ENCODE peak calls at places on chromosomes 3 and 15, in nine cellular contexts. L is spleen; X is IMR-90; Z is testis; E is mammary epithelial cell; Q is effector memory CD4-positive, alpha-beta T cell; N is keratinocyte; D is cardiac muscle cell; B is tibial nerve. P is an unnamed sample.

GRCh38 chr15:85788796-85789495 is 5.8 kb downstream of the KLHL25 start:
- DNase-seq in L (no peak), X (no peak), Z (no peak), E (no peak), Q (no peak), N (no peak), D (no peak), B (no peak), P (no peak)

GRCh38 chr3:98577178-98577895 is 16.1 kb downstream of the CPOX start:
- DNase-seq in L (no peak), X (peak; percentile 67), Z (no peak), E (peak; percentile 75), Q (no peak), N (peak; percentile 28), D (no peak), B (no peak), P (no peak)

GRCh38 chr3:138187296-138188012 is at the start of gene ARMC8:
- DNase-seq in L (peak; percentile 91), X (no peak), Z (peak; percentile 61), E (peak; percentile 56), Q (no peak), N (no peak), D (peak; percentile 76), B (peak; percentile 22), P (peak; percentile 76)

GRCh38 chr3:73137736-73138403 is 76.4 kb downstream of the EBLN2 start:
- DNase-seq in L (no peak), X (no peak), Z (no peak), E (no peak), Q (no peak), N (no peak), D (no peak), B (no peak), P (no peak)

GRCh38 chr3:116444099-116444700 is 1.1 kb downstream of the LSAMP start:
- DNase-seq in L (no peak), X (peak; percentile 5), Z (no peak), E (no peak), Q (no peak), N (no peak), D (no peak), B (no peak), P (no peak)

GRCh38 chr3:46908294-46908985 is 30.9 kb downstream of the PTH1R start:
- DNase-seq in L (peak; percentile 55), X (peak; percentile 66), Z (no peak), E (no peak), Q (no peak), N (no peak), D (no peak), B (peak; percentile 63), P (no peak)

GRCh38 chr15:53588773-53589172 is 170.7 kb downstream of the WDR72 start:
- DNase-seq in L (no peak), X (no peak), Z (no peak), E (peak; percentile 42), Q (no peak), N (no peak), D (no peak), B (no peak), P (no peak)

GRCh38 chr3:10019326-10019725 is 6.9 kb upstream of the FANCD2 start:
- DNase-seq in L (no peak), X (no peak), Z (no peak), E (no peak), Q (no peak), N (no peak), D (no peak), B (no peak), P (no peak)

DNA sequence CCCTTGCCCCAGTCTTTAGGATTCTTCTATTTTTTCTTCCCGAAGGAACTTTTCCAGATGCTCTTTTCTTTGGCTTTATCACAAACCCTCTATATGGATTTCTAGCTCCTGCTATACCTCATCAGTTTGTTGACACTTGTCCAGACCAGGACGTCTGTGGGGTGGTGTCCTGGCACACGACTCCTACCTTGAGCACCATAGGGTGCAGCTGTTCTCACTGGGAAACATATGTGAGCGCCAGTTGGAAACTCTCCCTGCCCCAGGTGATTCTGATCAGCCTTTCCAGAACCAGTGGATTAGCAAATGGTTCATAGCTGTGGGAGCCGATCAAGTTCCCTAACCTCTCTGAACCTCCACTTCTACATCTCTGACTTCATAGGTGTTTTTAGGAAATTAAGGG is 40.6 kb upstream of the USP3 start:
- DNase-seq in L (no peak), X (no peak), Z (no peak), E (no peak), Q (no peak), N (no peak), D (no peak), B (no peak), P (no peak)
- H3K27ac ChIP-seq in L (no peak overlapping the region), X (no peak overlapping the region), Z (no peak overlapping the region), E (no peak overlapping the region), Q (no peak overlapping the region), N (no peak overlapping the region), D (no peak overlapping the region), B (no peak overlapping the region), P (no peak overlapping the region)

GRCh38 chr3:125144653-125145314 is 67.8 kb downstream of the SLC12A8 start:
- DNase-seq in L (no peak), X (no peak), Z (no peak), E (no peak), Q (no peak), N (no peak), D (no peak), B (no peak), P (no peak)

GRCh38 chr3:125141596-125142417 is 70.7 kb downstream of the SLC12A8 start:
- DNase-seq in L (peak; percentile 95), X (no peak), Z (peak; percentile 82), E (no peak), Q (peak; percentile 20), N (no peak), D (peak; percentile 33), B (no peak), P (no peak)

GRCh38 chr3:125142418-125142778 is 70.2 kb downstream of the SLC12A8 start:
- DNase-seq in L (no peak), X (no peak), Z (no peak), E (no peak), Q (no peak), N (no peak), D (no peak), B (no peak), P (no peak)

GRCh38 chr3:125143982-125144652 is 68.4 kb downstream of the SLC12A8 start:
- DNase-seq in L (no peak), X (no peak), Z (no peak), E (no peak), Q (no peak), N (no peak), D (peak; percentile 49), B (no peak), P (peak; percentile 67)

GRCh38 chr3:125143538-125143937 is 69.0 kb downstream of the SLC12A8 start:
- DNase-seq in L (no peak), X (no peak), Z (no peak), E (no peak), Q (no peak), N (no peak), D (no peak), B (no peak), P (no peak)
- H3K4me1 ChIP-seq in L (peaks cover 52% of the 10 kb centered on the region), X (peaks cover 22% of the 10 kb centered on the region), Z (peaks cover 38% of the 10 kb centered on the region), E (peaks cover 19% of the 10 kb centered on the region), Q (peaks cover 15% of the 10 kb centered on the region), N (peaks cover 10% of the 10 kb centered on the region), D (peaks cover 25% of the 10 kb centered on the region), B (no peaks in the 10 kb centered on the region), P (peaks cover 22% of the 10 kb centered on the region)

DNA sequence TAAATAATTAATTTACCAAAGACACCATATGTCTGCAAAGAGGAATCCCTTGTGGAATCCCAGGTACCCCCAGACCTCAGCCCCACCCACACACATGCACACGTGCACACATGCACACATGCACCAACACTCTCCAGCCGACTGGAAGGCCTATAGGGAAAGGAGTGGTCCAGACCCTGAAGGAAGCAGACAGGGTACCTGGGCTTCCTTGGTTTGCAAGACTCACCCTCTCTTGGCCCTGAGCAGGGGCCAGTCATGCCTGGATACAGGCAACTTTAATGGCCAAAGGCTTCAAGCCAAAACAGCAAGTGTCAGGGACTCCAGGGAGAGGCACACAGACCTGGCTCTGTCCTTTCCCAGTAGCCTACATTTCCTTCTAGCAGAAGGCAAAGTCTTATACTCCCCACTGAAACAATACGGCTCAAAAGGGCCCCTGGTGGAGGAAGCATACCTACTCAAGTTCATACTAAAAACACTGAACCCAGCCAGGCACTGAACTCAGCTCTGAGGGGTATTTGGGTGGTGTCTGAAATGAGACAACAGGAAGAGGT is 8.8 kb downstream of the MFGE8 start:
- DNase-seq in L (peak; percentile 65), X (no peak), Z (no peak), E (no peak), Q (no peak), N (no peak), D (no peak), B (no peak), P (no peak)
- H3K27ac ChIP-seq in L (peak overlapping the region; percentile 63), X (no peak overlapping the region), Z (no peak overlapping the region), E (no peak overlapping the region), Q (peak overlapping the region; percentile 71), N (no peak overlapping the region), D (no peak overlapping the region), B (peak overlapping the region; percentile 71), P (no peak overlapping the region)

DNA sequence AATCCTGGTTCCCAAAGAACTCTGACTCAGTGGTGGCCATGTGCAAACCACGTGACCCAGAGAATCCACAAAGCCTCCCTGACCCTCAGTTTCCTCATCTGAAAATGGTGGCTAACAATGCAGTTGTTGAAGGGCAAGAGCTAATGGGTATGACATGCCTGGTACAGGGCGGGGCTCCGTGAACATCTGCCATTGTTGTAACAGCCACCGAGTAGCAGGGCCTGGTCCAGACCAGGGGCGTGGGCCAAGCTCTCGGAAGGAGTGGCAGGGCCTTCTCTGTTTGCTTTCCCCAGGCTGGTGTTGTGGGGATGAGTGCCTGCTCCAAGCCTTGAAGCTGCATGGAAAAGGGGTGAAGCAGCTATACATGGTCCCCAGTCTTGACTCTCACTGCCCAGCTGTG is 13.4 kb downstream of the MAPKAPK3 start:
- DNase-seq in L (no peak), X (no peak), Z (no peak), E (no peak), Q (no peak), N (no peak), D (no peak), B (no peak), P (no peak)
- H3K4me1 ChIP-seq in L (peaks cover 4% of the 10 kb centered on the region), X (peaks cover 3% of the 10 kb centered on the region), Z (no peaks in the 10 kb centered on the region), E (peaks cover 81% of the 10 kb centered on the region), Q (peaks cover 27% of the 10 kb centered on the region), N (peaks cover 67% of the 10 kb centered on the region), D (peaks cover 9% of the 10 kb centered on the region), B (no peaks in the 10 kb centered on the region), P (peaks cover 13% of the 10 kb centered on the region)

DNA sequence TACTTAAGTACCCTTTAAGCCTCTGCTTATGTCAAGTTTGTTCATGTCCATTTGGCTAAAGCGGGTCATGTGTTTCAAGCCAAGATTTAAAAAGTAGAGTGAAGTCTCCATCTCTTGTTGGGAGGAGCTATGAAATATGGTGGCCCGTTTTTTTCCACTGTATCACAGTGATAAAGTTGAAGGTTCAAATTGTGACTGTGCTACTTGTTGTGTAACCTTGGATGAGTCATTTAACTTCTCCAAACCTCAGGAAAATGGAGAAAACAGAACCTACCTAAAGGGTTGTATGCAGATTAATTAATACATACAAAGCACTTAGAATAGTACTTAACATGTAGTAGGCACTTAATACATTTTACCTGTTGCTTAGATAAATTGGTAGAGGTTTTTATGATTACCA is 43.4 kb downstream of the SNAPC5 start:
- DNase-seq in L (no peak), X (peak; percentile 32), Z (no peak), E (peak; percentile 17), Q (no peak), N (no peak), D (no peak), B (no peak), P (no peak)
- H3K27ac ChIP-seq in L (no peak overlapping the region), X (no peak overlapping the region), Z (no peak overlapping the region), E (no peak overlapping the region), Q (no peak overlapping the region), N (no peak overlapping the region), D (no peak overlapping the region), B (no peak overlapping the region), P (no peak overlapping the region)

GRCh38 chr15:74200871-74201419 is 1.6 kb downstream of the STRA6 start:
- DNase-seq in L (no peak), X (peak; percentile 52), Z (peak; percentile 60), E (no peak), Q (no peak), N (no peak), D (peak; percentile 39), B (peak; percentile 39), P (no peak)
- H3K4me1 ChIP-seq in L (no peaks in the 10 kb centered on the region), X (peaks cover 26% of the 10 kb centered on the region), Z (peaks cover 51% of the 10 kb centered on the region), E (peaks cover 53% of the 10 kb centered on the region), Q (no peaks in the 10 kb centered on the region), N (peaks cover 44% of the 10 kb centered on the region), D (peaks cover 40% of the 10 kb centered on the region), B (no peaks in the 10 kb centered on the region), P (peaks cover 58% of the 10 kb centered on the region)